ENCODE peak calls at places on chromosomes 5 and 9, in seven cellular contexts. S is chondrocyte, X is astrocyte of the spinal cord, L is EH, F is foreskin fibroblast, J is lung microvascular endothelial cell, T is HEK293T. R is an unnamed sample.

GRCh38 chr5:620586-621180 is 8.5 kb downstream of the CEP72 start:
- DNase-seq in S (no peak), J (no peak), F (no peak), L (no peak), T (no peak), X (no peak), R (no peak)

GRCh38 chr9:17881371-17881770 is 302.5 kb downstream of the SH3GL2 start:
- DNase-seq in T (no peak), X (no peak), J (no peak), F (no peak), L (no peak), S (no peak), R (no peak)

GRCh38 chr5:138351056-138351455 is 1.4 kb upstream of the KDM3B start:
- DNase-seq in F (peak; percentile 80), X (peak; percentile 85), L (peak; percentile 79), S (no peak), T (no peak), J (peak; percentile 30), R (no peak)

GRCh38 chr9:113508111-113508749 is 44.7 kb downstream of the RGS3 start:
- DNase-seq in L (no peak), F (no peak), J (peak; percentile 42), T (peak; percentile 32), S (no peak), X (no peak), R (no peak)

GRCh38 chr9:32839486-32839885 is 56.1 kb downstream of the TMEM215 start:
- DNase-seq in X (no peak), S (no peak), L (peak; percentile 3), J (no peak), F (no peak), T (no peak), R (no peak)

GRCh38 chr9:124733964-124734740 is 37.0 kb downstream of the NR6A1 start:
- DNase-seq in F (no peak), S (no peak), J (no peak), L (no peak), X (no peak), T (no peak), R (no peak)

GRCh38 chr5:157476699-157477408 is 16.8 kb downstream of the NIPAL4 start:
- DNase-seq in T (peak; percentile 75), X (peak; percentile 77), F (peak; percentile 58), J (peak; percentile 77), L (peak; percentile 81), S (no peak), R (peak; percentile 47)

GRCh38 chr5:91794856-91795548 is 411.9 kb upstream of the ARRDC3 start:
- DNase-seq in J (no peak), X (no peak), S (no peak), L (no peak), T (no peak), F (peak; percentile 3), R (no peak)

GRCh38 chr5:169290895-169291294 is 10.0 kb downstream of the SLIT3 start:
- DNase-seq in X (no peak), T (no peak), L (no peak), S (no peak), F (no peak), J (no peak), R (peak; percentile 27)

GRCh38 chr9:85228111-85228855 is 513.5 kb downstream of the AGTPBP1 start:
- DNase-seq in L (no peak), T (no peak), S (no peak), X (peak; percentile 29), F (no peak), J (no peak), R (no peak)

GRCh38 chr5:20608567-20608966 is 620.6 kb upstream of the CDH18 start:
- DNase-seq in J (no peak), F (no peak), L (no peak), X (no peak), S (no peak), T (no peak), R (no peak)

GRCh38 chr5:111447822-111448221 is 64.5 kb downstream of the STARD4 start:
- DNase-seq in S (no peak), T (no peak), X (no peak), J (no peak), L (no peak), F (no peak), R (no peak)

GRCh38 chr5:151151793-151152192 is 5.8 kb downstream of the ANXA6 start:
- DNase-seq in L (no peak), X (peak; percentile 22), F (peak; percentile 66), T (no peak), J (no peak), S (no peak), R (no peak)

GRCh38 chr5:177131352-177131710 is 2.2 kb upstream of the NSD1 start:
- DNase-seq in L (no peak), J (no peak), S (peak; percentile 58), T (no peak), X (no peak), F (no peak), R (no peak)

GRCh38 chr5:78504726-78505431 is 143.7 kb downstream of the LHFPL2 start:
- DNase-seq in X (peak; percentile 99), T (peak; percentile 28), L (peak; percentile 100), S (peak; percentile 75), J (peak; percentile 100), F (peak; percentile 98), R (peak; percentile 72)

GRCh38 chr5:127320032-127320945 is 29.7 kb downstream of the MEGF10 start:
- DNase-seq in S (no peak), T (no peak), X (peak; percentile 69), F (peak; percentile 32), J (no peak), L (peak; percentile 21), R (peak; percentile 69)

GRCh38 chr5:53001541-53001940 is 12.4 kb downstream of the ITGA2 start:
- DNase-seq in X (no peak), F (no peak), S (no peak), L (no peak), T (no peak), J (no peak), R (no peak)

GRCh38 chr5:159096555-159097460 is 2.9 kb downstream of the EBF1 start:
- DNase-seq in X (no peak), L (no peak), S (peak; percentile 78), F (no peak), J (no peak), T (no peak), R (no peak)